ENCODE peak calls at places on chromosomes 1 and 21, in four cellular contexts. M is GDM1; G is mucosa of gallbladder; U is stimulated activated naive CD8-positive, alpha-beta T cell treated with anti-CD3 and anti-CD28 coated beads, Interleukin-15, Interleukin-2, amounts not matched to agents 100 U/mL and 50 U/mL, for 24 hours. X is an unnamed sample.

GRCh38 chr1:206911064-206911663 is 10.6 kb downstream of the FCMR start:
- DNase-seq in M (no peak), G (peak), U (no peak), X (peak)

GRCh38 chr1:14498839-14499238 is 99.6 kb upstream of the KAZN start:
- DNase-seq in M (no peak), G (peak), U (no peak), X (no peak)

GRCh38 chr21:28426545-28426944 is 566.1 kb downstream of the LTN1 start:
- DNase-seq in M (no peak), G (no peak), U (no peak), X (no peak)

GRCh38 chr1:160143695-160144094 is 7.7 kb upstream of the ATP1A4 start:
- DNase-seq in M (no peak), G (no peak), U (no peak), X (no peak)

GRCh38 chr1:98939471-98939870 is 65.2 kb downstream of the PLPPR5 start:
- DNase-seq in M (no peak), G (no peak), U (no peak), X (no peak)

GRCh38 chr21:45364464-45365185 is 40.3 kb upstream of the COL18A1 start:
- DNase-seq in M (no peak), G (no peak), U (no peak), X (peak)

GRCh38 chr1:1943834-1944570 is 24.9 kb upstream of the TMEM52 start:
- DNase-seq in M (no peak), G (no peak), U (peak), X (peak)

GRCh38 chr1:99970713-99971255 is 988 bp downstream of the SLC35A3 start:
- DNase-seq in M (no peak), G (no peak), U (no peak), X (no peak)

GRCh38 chr1:43074244-43074643 is 97.8 kb downstream of the EBNA1BP2 start:
- DNase-seq in M (no peak), G (no peak), U (no peak), X (no peak)

GRCh38 chr1:18602533-18603211 is 28.0 kb upstream of the PAX7 start:
- DNase-seq in M (no peak), G (no peak), U (no peak), X (no peak)

GRCh38 chr1:44874155-44874554 is 31.1 kb upstream of the PTCH2 start:
- DNase-seq in M (no peak), G (no peak), U (no peak), X (no peak)

GRCh38 chr1:186440584-186440983 is 20.3 kb downstream of the PDC start:
- DNase-seq in M (no peak), G (no peak), U (no peak), X (peak)

GRCh38 chr1:241895013-241895412 is 47.0 kb downstream of the EXO1 start:
- DNase-seq in M (no peak), G (no peak), U (no peak), X (no peak)

GRCh38 chr21:37460196-37460595 is 93.6 kb downstream of the DYRK1A start:
- DNase-seq in M (no peak), G (no peak), U (no peak), X (no peak)

GRCh38 chr1:56145524-56145923 is 433.8 kb downstream of the PLPP3 start:
- DNase-seq in M (no peak), G (no peak), U (no peak), X (no peak)

GRCh38 chr1:178693368-178693767 is 31.7 kb upstream of the RALGPS2 start:
- DNase-seq in M (no peak), G (no peak), U (no peak), X (no peak)

GRCh38 chr1:248627971-248628844 is 6.7 kb downstream of the OR2T11 start:
- DNase-seq in M (no peak), G (no peak), U (no peak), X (no peak)

GRCh38 chr1:112772781-112773180 is 57.6 kb upstream of the PPM1J start:
- DNase-seq in M (no peak), G (no peak), U (no peak), X (no peak)

GRCh38 chr1:101898137-101898536 is 98.6 kb downstream of the OLFM3 start:
- DNase-seq in M (no peak), G (no peak), U (no peak), X (no peak)

GRCh38 chr1:68703921-68704354 is 207.1 kb upstream of the DEPDC1 start:
- DNase-seq in M (no peak), G (no peak), U (no peak), X (no peak)

GRCh38 chr1:210294991-210295773 is 33.5 kb upstream of the HHAT start:
- DNase-seq in M (no peak), G (peak), U (no peak), X (peak)

GRCh38 chr1:201937624-201938212 is 8.6 kb downstream of the LMOD1 start:
- DNase-seq in M (no peak), G (no peak), U (no peak), X (peak)

GRCh38 chr1:112524251-112524650 is 15.5 kb downstream of the WNT2B start:
- DNase-seq in M (no peak), G (no peak), U (no peak), X (peak)

GRCh38 chr21:14762309-14762708 is 216.2 kb upstream of the SAMSN1 start:
- DNase-seq in M (no peak), G (no peak), U (no peak), X (no peak)

GRCh38 chr1:9201421-9202239 is 32.9 kb upstream of the H6PD start:
- DNase-seq in M (no peak), G (peak), U (no peak), X (peak)

GRCh38 chr1:94709891-94710581 is 110.1 kb upstream of the SLC44A3 start:
- DNase-seq in M (no peak), G (no peak), U (no peak), X (peak)

GRCh38 chr1:225809842-225810578 is at the start of gene EPHX1:
- DNase-seq in M (peak), G (peak), U (peak), X (peak)

GRCh38 chr1:116916002-116916401 is 6.3 kb downstream of the PTGFRN start:
- DNase-seq in M (no peak), G (no peak), U (no peak), X (no peak)

GRCh38 chr1:93666613-93667384 is 14.8 kb downstream of the BCAR3 start:
- DNase-seq in M (no peak), G (no peak), U (no peak), X (no peak)

GRCh38 chr1:231279683-231280082 is 38.7 kb downstream of the GNPAT start:
- DNase-seq in M (no peak), G (no peak), U (no peak), X (no peak)

X was measured in A172.